ENCODE peak calls at places on chromosomes 13 and 19, in eight cellular contexts. S is pancreas; E is activated naive CD4-positive, alpha-beta T cell treated with anti-CD3 and anti-CD28 coated beads, Interleukin-2, amount 10 ng/mL, durations not matched to agents 7 days and 5 days; R is COLO829; T is cardiac fibroblast; X is germinal center; P is lower leg skin; Z is AG08396. L is an unnamed sample.

GRCh38 chr19:17654993-17655392 is 33.2 kb downstream of the UNC13A start:
- DNase-seq in R (peak; percentile 60), T (no peak), E (no peak), S (no peak), P (no peak), X (peak; percentile 59), Z (no peak), L (no peak)

GRCh38 chr19:11813801-11814706 is at the start of gene ZNF440:
- DNase-seq in Z (peak; percentile 98), X (peak; percentile 95), E (peak; percentile 94), T (peak; percentile 92), P (peak; percentile 95), S (peak; percentile 95), R (peak; percentile 89), L (peak; percentile 98)

GRCh38 chr19:47633516-47633915 is 24.6 kb downstream of the BICRA start:
- DNase-seq in T (no peak), S (no peak), P (no peak), R (no peak), Z (no peak), E (no peak), X (no peak), L (no peak)

GRCh38 chr13:25881136-25881926 is 170.5 kb downstream of the SHISA2 start:
- DNase-seq in S (no peak), E (no peak), X (no peak), Z (no peak), T (no peak), R (no peak), P (no peak), L (no peak)

GRCh38 chr13:41848435-41849255 is 112.3 kb downstream of the VWA8 start:
- DNase-seq in T (peak; percentile 69), E (no peak), P (no peak), S (no peak), X (no peak), R (no peak), Z (no peak), L (no peak)

GRCh38 chr19:7673995-7674667 is 2.8 kb upstream of the MCEMP1 start:
- DNase-seq in T (peak; percentile 80), E (peak; percentile 55), R (peak; percentile 58), Z (peak; percentile 87), S (peak; percentile 30), P (peak; percentile 83), X (peak; percentile 82), L (peak; percentile 70)

GRCh38 chr13:111462944-111463343 is 142.5 kb downstream of the TEX29 start:
- DNase-seq in T (no peak), P (no peak), R (no peak), E (no peak), S (no peak), X (no peak), Z (no peak), L (no peak)

GRCh38 chr19:29617336-29618266 is 11.5 kb downstream of the POP4 start:
- DNase-seq in P (no peak), S (no peak), T (no peak), X (no peak), R (no peak), Z (no peak), E (no peak), L (no peak)

GRCh38 chr19:28569132-28570114 is 643.5 kb downstream of the UQCRFS1 start:
- DNase-seq in S (no peak), P (no peak), E (no peak), T (no peak), R (no peak), X (no peak), Z (no peak), L (no peak)

GRCh38 chr13:108734676-108735075 is 105.3 kb downstream of the MYO16 start:
- DNase-seq in E (no peak), X (no peak), T (no peak), S (no peak), R (no peak), Z (no peak), P (no peak), L (no peak)

GRCh38 chr19:57465680-57466381 is 8.9 kb upstream of the VN1R1 start:
- DNase-seq in X (peak; percentile 39), R (peak; percentile 23), T (peak; percentile 70), E (peak; percentile 61), S (no peak), Z (peak; percentile 45), P (no peak), L (no peak)

L was measured in ureter.